ENCODE peak calls at places on chromosomes 16 and 17, in eight cellular contexts. J, D, G, S, C, L, R and X are unnamed samples.

GRCh38 chr17:66165537-66166123 is 26.3 kb downstream of the CEP112 start:
- DNase-seq in J (no peak), D (peak; percentile 58), G (peak; percentile 39), S (no peak), C (peak; percentile 75), L (peak; percentile 50), R (peak; percentile 83), X (peak; percentile 72)

GRCh38 chr17:2814499-2815341 is 18.5 kb downstream of the RAP1GAP2 start:
- DNase-seq in J (peak; percentile 79), D (no peak), G (no peak), S (no peak), C (no peak), L (no peak), R (peak; percentile 44), X (no peak)

GRCh38 chr16:15833551-15833950 is 23.3 kb downstream of the MYH11 start:
- DNase-seq in J (no peak), D (no peak), G (no peak), S (no peak), C (no peak), L (no peak), R (no peak), X (no peak)

GRCh38 chr17:63587770-63588169 is 12.9 kb upstream of the TACO1 start:
- DNase-seq in J (no peak), D (no peak), G (no peak), S (no peak), C (no peak), L (no peak), R (peak; percentile 46), X (no peak)

GRCh38 chr17:40516581-40517285 is 15.3 kb upstream of the TNS4 start:
- DNase-seq in J (peak; percentile 35), D (no peak), G (no peak), S (peak; percentile 51), C (peak; percentile 50), L (no peak), R (peak; percentile 93), X (peak; percentile 85)

GRCh38 chr17:50273654-50274040 is 619 bp upstream of the TMEM92 start:
- DNase-seq in J (no peak), D (no peak), G (no peak), S (no peak), C (no peak), L (no peak), R (no peak), X (no peak)

GRCh38 chr16:67534420-67534819 is 5.8 kb downstream of the RIPOR1 start:
- DNase-seq in J (no peak), D (no peak), G (no peak), S (no peak), C (no peak), L (no peak), R (no peak), X (no peak)

GRCh38 chr16:89248196-89249005 is 30.9 kb downstream of the ZNF778 start:
- DNase-seq in J (no peak), D (no peak), G (no peak), S (no peak), C (no peak), L (no peak), R (no peak), X (no peak)

GRCh38 chr17:78839762-78840529 is 668 bp downstream of the USP36 start:
- DNase-seq in J (no peak), D (peak; percentile 10), G (no peak), S (peak; percentile 88), C (peak; percentile 28), L (no peak), R (peak; percentile 43), X (peak; percentile 51)

GRCh38 chr16:66358231-66358630 is 8.3 kb upstream of the CDH5 start:
- DNase-seq in J (no peak), D (no peak), G (no peak), S (no peak), C (no peak), L (no peak), R (no peak), X (no peak)

GRCh38 chr16:80459331-80459777 is 81.4 kb upstream of the DYNLRB2 start:
- DNase-seq in J (no peak), D (no peak), G (no peak), S (no peak), C (no peak), L (no peak), R (no peak), X (no peak)

GRCh38 chr17:36089888-36090836 is at the start of gene CCL3:
- DNase-seq in J (peak; percentile 34), D (no peak), G (no peak), S (no peak), C (no peak), L (no peak), R (peak; percentile 2), X (no peak)

GRCh38 chr17:1555618-1556471 is 6.7 kb downstream of the PITPNA start:
- DNase-seq in J (no peak), D (no peak), G (no peak), S (no peak), C (no peak), L (no peak), R (no peak), X (no peak)

GRCh38 chr16:68478526-68479249 is 30.4 kb upstream of the SMPD3 start:
- DNase-seq in J (no peak), D (no peak), G (no peak), S (no peak), C (no peak), L (no peak), R (no peak), X (no peak)

GRCh38 chr16:79605999-79606398 is 5.5 kb upstream of the MAF start:
- DNase-seq in J (no peak), D (no peak), G (no peak), S (no peak), C (no peak), L (no peak), R (peak; percentile 6), X (peak; percentile 31)

GRCh38 chr16:81106826-81107503 is 10.8 kb upstream of the GCSH start:
- DNase-seq in J (no peak), D (no peak), G (no peak), S (peak; percentile 20), C (no peak), L (no peak), R (no peak), X (no peak)

GRCh38 chr17:7436556-7437368 is 1.5 kb downstream of the TMEM102 start:
- DNase-seq in J (peak; percentile 76), D (peak; percentile 77), G (peak; percentile 78), S (peak; percentile 92), C (peak; percentile 76), L (peak; percentile 83), R (peak; percentile 89), X (peak; percentile 92)

GRCh38 chr16:81494888-81495287 is 50.3 kb downstream of the CMIP start:
- DNase-seq in J (no peak), D (no peak), G (no peak), S (peak; percentile 16), C (no peak), L (no peak), R (no peak), X (no peak)

GRCh38 chr17:8366231-8366630 is 10.3 kb downstream of the KRABD2 start:
- DNase-seq in J (no peak), D (no peak), G (no peak), S (no peak), C (peak; percentile 70), L (no peak), R (peak; percentile 58), X (no peak)

GRCh38 chr16:30621765-30622164 is 11.6 kb upstream of the ZNF689 start:
- DNase-seq in J (no peak), D (no peak), G (no peak), S (no peak), C (no peak), L (no peak), R (peak; percentile 71), X (no peak)

GRCh38 chr17:16217002-16217635 is at the start of gene PIGL:
- DNase-seq in J (peak; percentile 82), D (peak; percentile 92), G (peak; percentile 93), S (peak; percentile 93), C (peak; percentile 94), L (peak; percentile 92), R (peak; percentile 97), X (peak; percentile 89)

GRCh38 chr17:7989781-7990655 is 12.4 kb upstream of the GUCY2D start:
- DNase-seq in J (peak; percentile 95), D (peak; percentile 77), G (peak; percentile 64), S (peak; percentile 96), C (peak; percentile 92), L (peak; percentile 63), R (peak; percentile 80), X (peak; percentile 88)

GRCh38 chr16:77974883-77975282 is 47.5 kb upstream of the CLEC3A start:
- DNase-seq in J (no peak), D (no peak), G (no peak), S (no peak), C (no peak), L (no peak), R (no peak), X (no peak)

GRCh38 chr16:79286646-79287423 is 313.7 kb downstream of the MAF start:
- DNase-seq in J (no peak), D (peak; percentile 95), G (peak; percentile 95), S (no peak), C (no peak), L (no peak), R (no peak), X (no peak)